ENCODE peak calls at places on chromosomes 5 and 9, in ten cellular contexts. F is CD4-positive, alpha-beta memory T cell; S is KBM-7; G is ELF-1; O is stimulated activated CD8-positive, alpha-beta memory T cell treated with anti-CD3 and anti-CD28 coated beads, Interleukin-15, amount 100 ng/mL, for 4 hours; E is adipocyte; K is naive thymus-derived CD8-positive, alpha-beta T cell; X is esophagus squamous epithelium; Q is stromal cell of bone marrow; W is HTR-8/SVneo. J is an unnamed sample.

GRCh38 chr9:73199886-73200285 is 48.2 kb downstream of the ANXA1 start:
- DNase-seq in Q (no peak), F (no peak), K (no peak), S (no peak), X (no peak), G (peak; percentile 20), E (no peak), O (no peak), W (no peak), J (no peak)

GRCh38 chr9:68740561-68740960 is 35.5 kb downstream of the PIP5K1B start:
- DNase-seq in E (no peak), X (no peak), Q (no peak), O (no peak), W (no peak), G (no peak), F (no peak), K (no peak), S (no peak), J (no peak)

GRCh38 chr9:127955294-127956015 is 17.8 kb upstream of the DPM2 start:
- DNase-seq in W (no peak), O (peak; percentile 86), G (peak; percentile 81), F (peak; percentile 94), X (no peak), K (peak; percentile 71), Q (no peak), E (no peak), S (peak; percentile 63), J (peak; percentile 12)

GRCh38 chr5:158409507-158409906 is 550.6 kb upstream of the CLINT1 start:
- DNase-seq in F (no peak), S (no peak), Q (no peak), W (no peak), O (no peak), X (no peak), E (no peak), G (no peak), K (no peak), J (no peak)

GRCh38 chr9:29214702-29215248 is 1641.5 kb upstream of the C9orf72 start:
- DNase-seq in W (no peak), F (no peak), G (peak; percentile 33), S (peak; percentile 57), O (no peak), X (no peak), K (no peak), E (no peak), Q (no peak), J (no peak)

GRCh38 chr9:83432104-83432627 is 106.0 kb downstream of the FRMD3 start:
- DNase-seq in S (no peak), K (no peak), X (no peak), W (peak; percentile 10), F (no peak), G (peak; percentile 85), O (no peak), Q (no peak), E (peak; percentile 72), J (no peak)

GRCh38 chr9:34375901-34376595 is 650 bp downstream of the MYORG start:
- DNase-seq in Q (no peak), O (no peak), G (peak; percentile 75), K (peak; percentile 31), S (peak; percentile 70), X (no peak), E (peak; percentile 25), W (peak; percentile 52), F (peak; percentile 71), J (peak; percentile 20)

GRCh38 chr5:35371971-35372426 is 141.7 kb upstream of the PRLR start:
- DNase-seq in W (no peak), X (no peak), S (no peak), G (no peak), K (no peak), Q (no peak), E (no peak), O (no peak), F (no peak), J (no peak)

GRCh38 chr5:148224131-148224742 is 14.1 kb upstream of the MARCOL start:
- DNase-seq in S (no peak), E (no peak), W (no peak), O (no peak), Q (peak; percentile 34), K (no peak), F (no peak), X (no peak), G (no peak), J (no peak)

GRCh38 chr9:16915126-16915831 is 44.8 kb upstream of the BNC2 start:
- DNase-seq in Q (peak; percentile 65), E (no peak), O (no peak), K (no peak), X (no peak), F (no peak), S (no peak), G (no peak), W (no peak), J (no peak)

GRCh38 chr9:113154471-113154870 is 3.7 kb downstream of the SLC31A2 start:
- DNase-seq in S (no peak), F (no peak), E (peak; percentile 8), K (no peak), O (no peak), G (no peak), W (no peak), X (no peak), Q (peak; percentile 77), J (peak; percentile 8)

GRCh38 chr9:95506438-95506691 is 10.4 kb downstream of the PTCH1 start:
- DNase-seq in X (no peak), G (no peak), F (no peak), E (peak; percentile 72), W (no peak), S (peak; percentile 40), Q (no peak), K (no peak), O (no peak), J (no peak)

GRCh38 chr5:102815560-102816324 is 60.6 kb downstream of the PAM start:
- DNase-seq in F (no peak), W (no peak), O (no peak), Q (no peak), G (no peak), X (no peak), E (no peak), S (peak; percentile 73), K (no peak), J (peak; percentile 49)

GRCh38 chr9:5843450-5844249 is 10.7 kb upstream of the ERMP1 start:
- DNase-seq in F (no peak), Q (no peak), O (no peak), E (peak; percentile 48), X (no peak), W (peak; percentile 39), S (peak; percentile 16), G (peak; percentile 69), K (no peak), J (no peak)

GRCh38 chr5:137203011-137203632 is 296.0 kb downstream of the SPOCK1 start:
- DNase-seq in W (no peak), F (no peak), O (no peak), S (no peak), X (no peak), G (no peak), K (no peak), E (no peak), Q (no peak), J (no peak)

GRCh38 chr9:16813838-16814237 is 56.6 kb downstream of the BNC2 start:
- DNase-seq in S (no peak), W (no peak), Q (no peak), O (no peak), E (no peak), X (no peak), G (no peak), K (no peak), F (no peak), J (no peak)

GRCh38 chr5:10250804-10251276 is 760 bp downstream of the CCT5 start:
- DNase-seq in W (no peak), G (no peak), F (no peak), X (no peak), E (peak; percentile 46), O (no peak), S (no peak), Q (no peak), K (no peak), J (no peak)

GRCh38 chr5:148206620-148207019 is 3.8 kb downstream of the SPINK6 start:
- DNase-seq in Q (no peak), O (no peak), S (no peak), W (no peak), E (no peak), F (no peak), K (no peak), X (no peak), G (no peak), J (no peak)

GRCh38 chr5:138938526-138938925 is 63.4 kb upstream of the LRRTM2 start:
- DNase-seq in W (no peak), X (no peak), S (no peak), E (no peak), O (no peak), G (no peak), F (no peak), Q (no peak), K (no peak), J (no peak)

GRCh38 chr5:61919920-61920319 is 386.1 kb upstream of the KIF2A start:
- DNase-seq in E (peak; percentile 65), G (no peak), S (no peak), Q (no peak), X (no peak), K (no peak), O (no peak), W (no peak), F (no peak), J (no peak)

GRCh38 chr5:111596705-111597104 is 84.4 kb upstream of the STARD4 start:
- DNase-seq in G (no peak), W (no peak), E (no peak), O (no peak), Q (no peak), K (no peak), S (no peak), X (no peak), F (no peak), J (no peak)

GRCh38 chr5:6201626-6202025 is 176.7 kb downstream of the MED10 start:
- DNase-seq in K (no peak), O (no peak), S (no peak), F (no peak), E (no peak), Q (peak; percentile 22), W (peak; percentile 32), X (no peak), G (no peak), J (no peak)

GRCh38 chr5:173515526-173515925 is 100.9 kb downstream of the BOD1 start:
- DNase-seq in G (no peak), X (no peak), W (no peak), E (peak; percentile 96), O (no peak), F (no peak), Q (peak; percentile 45), K (no peak), S (no peak), J (no peak)

GRCh38 chr5:117235814-117236213 is 661.2 kb upstream of the SEMA6A start:
- DNase-seq in Q (no peak), G (no peak), S (no peak), W (no peak), O (no peak), X (no peak), K (no peak), E (no peak), F (no peak), J (no peak)

GRCh38 chr5:76742586-76742985 is 26.7 kb downstream of the F2R start:
- DNase-seq in O (no peak), X (no peak), F (no peak), E (peak; percentile 10), Q (peak; percentile 63), S (no peak), G (peak; percentile 25), W (no peak), K (no peak), J (no peak)

GRCh38 chr5:151245820-151246219 is 7.2 kb upstream of the GM2A start:
- DNase-seq in W (no peak), O (no peak), X (no peak), S (no peak), K (no peak), F (no peak), G (no peak), E (no peak), Q (no peak), J (no peak)

GRCh38 chr5:8864053-8864452 is 681.8 kb downstream of the SEMA5A start:
- DNase-seq in X (no peak), K (no peak), G (peak; percentile 66), O (no peak), Q (no peak), S (peak; percentile 15), W (peak; percentile 33), E (no peak), F (no peak), J (peak; percentile 1)

GRCh38 chr9:17082343-17082742 is 52.5 kb upstream of the CNTLN start:
- DNase-seq in W (peak; percentile 9), S (no peak), E (peak; percentile 50), K (no peak), O (no peak), G (peak; percentile 59), Q (peak; percentile 12), F (no peak), X (no peak), J (no peak)